ENCODE peak calls at places on chromosomes 2 and 18, in seven cellular contexts. C is HCT116; Y is MM.1S; H is IMR-90; L is kidney; R is CD4-positive, alpha-beta T cell; J is spleen. E is an unnamed sample. For H3K9me3, the result is how much of the 10 kb centered on the place peaks cover.

GRCh38 chr18:22223263-22223960 is 54.0 kb downstream of the GATA6 start:
- DNase-seq in C (peak), Y (no peak), H (peak), L (peak), R (no peak), J (no peak), E (peak)

GRCh38 chr18:361941-362913 is 94.4 kb upstream of the THOC1 start:
- DNase-seq in C (no peak), Y (no peak), H (peak), L (no peak), R (no peak), J (no peak), E (no peak)

GRCh38 chr2:60091311-60091710 is 462.1 kb downstream of the BCL11A start:
- DNase-seq in C (no peak), Y (no peak), H (no peak), L (no peak), R (no peak), J (no peak), E (no peak)

GRCh38 chr2:239113592-239113991 is 265.7 kb downstream of the TWIST2 start:
- DNase-seq in C (no peak), Y (no peak), H (no peak), L (no peak), R (no peak), J (no peak), E (no peak)

GRCh38 chr2:150607471-150607870 is 120.0 kb upstream of the RND3 start:
- DNase-seq in C (no peak), Y (no peak), H (peak), L (no peak), R (no peak), J (no peak), E (no peak)

GRCh38 chr2:175068534-175068933 is 63.4 kb upstream of the CHN1 start:
- DNase-seq in C (no peak), Y (no peak), H (no peak), L (no peak), R (no peak), J (no peak), E (no peak)

GRCh38 chr2:181356526-181356925 is 100.7 kb upstream of the ITGA4 start:
- DNase-seq in C (no peak), Y (no peak), H (no peak), L (no peak), R (no peak), J (no peak), E (no peak)

GRCh38 chr18:73975266-73975665 is 172.4 kb downstream of the FBXO15 start:
- DNase-seq in C (no peak), Y (no peak), H (peak), L (no peak), R (no peak), J (no peak), E (no peak)

GRCh38 chr2:240355001-240355891 is 80.2 kb upstream of the GPC1 start:
- DNase-seq in C (no peak), Y (no peak), H (peak), L (no peak), R (no peak), J (no peak), E (no peak)

GRCh38 chr2:160207804-160208661 is 8.0 kb upstream of the ITGB6 start:
- DNase-seq in C (peak), Y (no peak), H (peak), L (peak), R (no peak), J (peak), E (peak)

GRCh38 chr2:10914272-10914693 is 2.5 kb downstream of the KCNF1 start:
- DNase-seq in C (no peak), Y (no peak), H (no peak), L (no peak), R (no peak), J (peak), E (no peak)

GRCh38 chr18:65257157-65257556 is 493.7 kb upstream of the CDH7 start:
- DNase-seq in C (no peak), Y (no peak), H (no peak), L (no peak), R (no peak), J (no peak), E (no peak)

DNA sequence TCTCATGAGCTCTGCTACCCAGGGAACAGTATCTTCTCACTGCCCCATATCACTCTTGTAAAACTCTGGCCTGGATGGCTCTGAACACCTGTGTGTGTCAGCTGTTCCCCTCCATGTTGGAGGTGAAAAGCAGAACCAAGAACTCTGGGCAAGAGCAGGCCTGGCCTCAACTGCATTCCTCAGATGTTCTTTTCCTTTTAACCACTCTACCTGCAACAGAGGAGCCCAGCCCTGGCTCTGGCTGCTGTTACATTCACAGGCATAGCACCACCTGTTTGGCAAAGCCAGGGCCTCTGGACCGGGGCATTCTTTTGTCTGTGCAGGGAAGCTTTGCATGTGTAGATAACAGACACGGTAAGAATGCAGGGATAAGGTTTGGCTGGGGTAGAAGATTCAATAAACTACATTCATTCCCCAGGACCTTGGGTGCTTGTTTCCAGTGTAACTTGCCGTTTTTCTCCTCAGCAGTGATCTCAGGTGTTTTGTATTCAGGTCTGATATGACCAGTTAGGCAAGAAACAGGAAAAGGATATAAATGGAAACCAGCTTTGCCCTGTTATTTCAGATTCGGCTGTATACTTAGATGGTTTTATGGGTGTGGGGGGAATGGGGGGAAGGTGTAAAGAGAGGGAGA is 95.1 kb downstream of the SPTBN1 start:
- DNase-seq in C (no peak), Y (peak), H (no peak), L (no peak), R (no peak), J (no peak), E (peak)
- H3K27ac ChIP-seq in C (no peak), Y (peak), H (no peak), L (peak), R (no peak), J (peak), E (peak)

GRCh38 chr18:3015851-3016250 is 2.9 kb upstream of the LPIN2 start:
- DNase-seq in C (no peak), Y (no peak), H (no peak), L (no peak), R (no peak), J (no peak), E (no peak)

GRCh38 chr18:3015203-3015590 is 2.3 kb upstream of the LPIN2 start:
- DNase-seq in C (peak), Y (no peak), H (peak), L (no peak), R (no peak), J (no peak), E (no peak)

GRCh38 chr18:3014501-3015202 is 1.7 kb upstream of the LPIN2 start:
- DNase-seq in C (no peak), Y (no peak), H (no peak), L (no peak), R (no peak), J (no peak), E (no peak)

GRCh38 chr18:3012920-3013810 is at the start of gene LPIN2:
- DNase-seq in C (peak), Y (peak), H (peak), L (peak), R (peak), J (peak), E (peak)

GRCh38 chr18:3012306-3012919 is 531 bp downstream of the LPIN2 start:
- DNase-seq in C (no peak), Y (no peak), H (peak), L (peak), R (peak), J (peak), E (peak)
- H3K9me3 ChIP-seq in C (under half), Y (under half), H (under half), L (under half), R (under half), J (under half), E (under half)

GRCh38 chr2:165203689-165204559 is at the start of gene SCN3A:
- DNase-seq in C (peak), Y (peak), H (peak), L (no peak), R (no peak), J (no peak), E (peak)
- TF ChIP-seq CTCF in C (peak), Y (peak), H (peak), L (peak), R (peak), J (peak), E (peak)

GRCh38 chr2:157376041-157376440 is 50.4 kb upstream of the ERMN start:
- DNase-seq in C (no peak), Y (no peak), H (no peak), L (no peak), R (no peak), J (no peak), E (no peak)
- H3K27ac ChIP-seq in C (no peak), Y (no peak), H (no peak), L (no peak), R (no peak), J (no peak), E (no peak)

GRCh38 chr2:179211355-179211754 is 53.3 kb downstream of the SESTD1 start:
- DNase-seq in C (no peak), Y (no peak), H (no peak), L (no peak), R (no peak), J (no peak), E (no peak)
- H3K9me3 ChIP-seq in C (under half), Y (under half), H (under half), L (under half), R (under half), J (half or more), E (under half)

GRCh38 chr2:26561376-26561775 is 79.8 kb downstream of the CIB4 start:
- DNase-seq in C (no peak), Y (no peak), H (no peak), L (no peak), R (no peak), J (peak), E (no peak)

GRCh38 chr2:26562811-26563645 is 78.1 kb downstream of the CIB4 start:
- DNase-seq in C (peak), Y (no peak), H (no peak), L (peak), R (no peak), J (peak), E (peak)

GRCh38 chr2:26563686-26564085 is 77.5 kb downstream of the CIB4 start:
- DNase-seq in C (no peak), Y (no peak), H (no peak), L (no peak), R (no peak), J (peak), E (no peak)

GRCh38 chr2:26560892-26561291 is 80.3 kb downstream of the CIB4 start:
- DNase-seq in C (no peak), Y (no peak), H (no peak), L (no peak), R (no peak), J (peak), E (no peak)

DNA sequence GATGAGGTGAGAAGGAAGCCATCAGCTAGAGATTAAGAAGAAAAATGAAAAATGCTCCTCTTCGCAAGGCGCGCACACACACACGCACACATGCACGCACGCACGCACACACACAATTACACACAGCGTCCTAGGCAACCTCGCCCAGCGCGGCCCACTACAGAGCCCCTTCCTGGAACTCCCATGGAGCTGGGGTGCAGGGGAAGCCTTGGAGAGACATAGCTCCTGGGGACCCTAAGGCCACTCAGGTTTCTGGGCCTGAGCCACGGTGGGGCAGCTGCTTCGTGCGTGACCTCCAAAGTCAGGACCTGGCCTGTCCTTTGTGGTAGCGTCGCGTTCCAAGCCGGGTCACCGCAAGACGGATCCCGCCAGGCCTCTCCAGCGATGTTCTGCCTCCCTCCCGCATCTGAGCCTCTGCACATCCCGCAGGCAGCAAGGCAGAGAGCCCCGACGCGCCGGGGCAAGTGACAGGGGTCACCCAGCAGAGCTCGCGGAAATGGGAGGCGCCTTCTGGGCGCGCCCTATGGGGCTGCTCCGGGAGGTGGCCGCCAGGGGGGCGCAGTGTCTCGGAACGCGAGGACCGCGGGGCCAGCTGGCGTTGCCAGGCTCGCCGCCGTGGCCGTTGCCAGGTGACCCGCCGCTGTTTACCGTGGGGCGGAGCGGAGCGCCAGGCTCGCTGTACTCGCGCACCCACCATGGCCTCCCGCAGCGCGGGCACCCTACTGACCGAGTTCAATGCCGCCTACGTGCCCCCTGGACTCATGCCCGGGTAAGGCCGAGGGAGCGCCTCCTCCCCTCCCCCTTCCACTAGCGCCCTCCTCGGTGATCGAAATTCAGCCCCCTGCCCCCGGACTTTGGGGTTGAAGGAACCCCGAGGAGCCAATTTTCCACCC is 79.0 kb downstream of the CIB4 start:
- DNase-seq in C (peak), Y (no peak), H (no peak), L (peak), R (no peak), J (peak), E (peak)
- TF ChIP-seq CTCF in C (peak), Y (no peak), H (peak), L (no peak), R (no peak), J (no peak), E (peak)

E was measured in body of pancreas.